ENCODE peak calls at places on chromosomes 4 and X, in nine cellular contexts. One of them, this sample, is unnamed.

GRCh38 chrX:37667141-37667540 is 18.4 kb upstream of the XK start:
- DNase-seq in psoas muscle: no peak
- DNase-seq in pancreas: no peak
- DNase-seq in ovary: no peak
- DNase-seq in GM23338: no peak
- DNase-seq in Caco-2: no peak
- DNase-seq in heart left ventricle: no peak
- DNase-seq in PC-3: peak; percentile 14
- DNase-seq in upper lobe of left lung: no peak
- DNase-seq in this sample: no peak

GRCh38 chr4:41141910-41142309 is 72.4 kb downstream of the APBB2 start:
- DNase-seq in psoas muscle: no peak
- DNase-seq in pancreas: no peak
- DNase-seq in ovary: no peak
- DNase-seq in GM23338: no peak
- DNase-seq in Caco-2: no peak
- DNase-seq in heart left ventricle: no peak
- DNase-seq in PC-3: peak; percentile 29
- DNase-seq in upper lobe of left lung: no peak
- DNase-seq in this sample: peak; percentile 69

GRCh38 chr4:20356565-20356964 is 104.9 kb downstream of the SLIT2 start:
- DNase-seq in psoas muscle: no peak
- DNase-seq in pancreas: no peak
- DNase-seq in ovary: no peak
- DNase-seq in GM23338: no peak
- DNase-seq in Caco-2: no peak
- DNase-seq in heart left ventricle: no peak
- DNase-seq in PC-3: no peak
- DNase-seq in upper lobe of left lung: no peak
- DNase-seq in this sample: no peak

GRCh38 chr4:55183926-55184599 is 58.7 kb upstream of the KDR start:
- DNase-seq in psoas muscle: no peak
- DNase-seq in pancreas: no peak
- DNase-seq in ovary: no peak
- DNase-seq in GM23338: peak; percentile 69
- DNase-seq in Caco-2: peak; percentile 5
- DNase-seq in heart left ventricle: no peak
- DNase-seq in PC-3: peak; percentile 97
- DNase-seq in upper lobe of left lung: no peak
- DNase-seq in this sample: peak; percentile 97

GRCh38 chr4:67879486-67879885 is 4.3 kb downstream of the TMPRSS11D start:
- DNase-seq in psoas muscle: no peak
- DNase-seq in pancreas: no peak
- DNase-seq in ovary: no peak
- DNase-seq in GM23338: no peak
- DNase-seq in Caco-2: no peak
- DNase-seq in heart left ventricle: no peak
- DNase-seq in PC-3: no peak
- DNase-seq in upper lobe of left lung: no peak
- DNase-seq in this sample: no peak

GRCh38 chr4:95957054-95957453 is 117.2 kb downstream of the PDHA2 start:
- DNase-seq in psoas muscle: no peak
- DNase-seq in pancreas: no peak
- DNase-seq in ovary: no peak
- DNase-seq in GM23338: no peak
- DNase-seq in Caco-2: no peak
- DNase-seq in heart left ventricle: no peak
- DNase-seq in PC-3: no peak
- DNase-seq in upper lobe of left lung: no peak
- DNase-seq in this sample: peak; percentile 60

GRCh38 chr4:39324897-39325613 is 41.1 kb downstream of the RFC1 start:
- DNase-seq in psoas muscle: no peak
- DNase-seq in pancreas: no peak
- DNase-seq in ovary: no peak
- DNase-seq in GM23338: no peak
- DNase-seq in Caco-2: peak; percentile 28
- DNase-seq in heart left ventricle: no peak
- DNase-seq in PC-3: no peak
- DNase-seq in upper lobe of left lung: no peak
- DNase-seq in this sample: no peak

GRCh38 chr4:143438710-143439109 is 74.8 kb upstream of the SMARCA5 start:
- DNase-seq in psoas muscle: no peak
- DNase-seq in pancreas: no peak
- DNase-seq in ovary: no peak
- DNase-seq in GM23338: no peak
- DNase-seq in Caco-2: no peak
- DNase-seq in heart left ventricle: no peak
- DNase-seq in PC-3: peak; percentile 11
- DNase-seq in upper lobe of left lung: no peak
- DNase-seq in this sample: no peak

GRCh38 chr4:11605597-11605996 is 176.9 kb upstream of the HS3ST1 start:
- DNase-seq in psoas muscle: no peak
- DNase-seq in pancreas: no peak
- DNase-seq in ovary: no peak
- DNase-seq in GM23338: no peak
- DNase-seq in Caco-2: no peak
- DNase-seq in heart left ventricle: no peak
- DNase-seq in PC-3: no peak
- DNase-seq in upper lobe of left lung: no peak
- DNase-seq in this sample: no peak

GRCh38 chr4:150867148-150867547 is 147.9 kb downstream of the LRBA start:
- DNase-seq in psoas muscle: no peak
- DNase-seq in pancreas: no peak
- DNase-seq in ovary: no peak
- DNase-seq in GM23338: peak; percentile 94
- DNase-seq in Caco-2: peak; percentile 78
- DNase-seq in heart left ventricle: peak; percentile 29
- DNase-seq in PC-3: peak; percentile 88
- DNase-seq in upper lobe of left lung: no peak
- DNase-seq in this sample: peak; percentile 72

GRCh38 chr4:25703731-25704388 is 48.2 kb downstream of the SLC34A2 start:
- DNase-seq in psoas muscle: no peak
- DNase-seq in pancreas: no peak
- DNase-seq in ovary: no peak
- DNase-seq in GM23338: no peak
- DNase-seq in Caco-2: no peak
- DNase-seq in heart left ventricle: no peak
- DNase-seq in PC-3: peak; percentile 52
- DNase-seq in upper lobe of left lung: no peak
- DNase-seq in this sample: peak; percentile 7

GRCh38 chr4:156751486-156751885 is 220.1 kb downstream of the PDGFC start:
- DNase-seq in psoas muscle: no peak
- DNase-seq in pancreas: no peak
- DNase-seq in ovary: no peak
- DNase-seq in GM23338: no peak
- DNase-seq in Caco-2: no peak
- DNase-seq in heart left ventricle: no peak
- DNase-seq in PC-3: peak; percentile 62
- DNase-seq in upper lobe of left lung: no peak
- DNase-seq in this sample: peak; percentile 57

GRCh38 chr4:111494971-111495370 is 650.3 kb upstream of the FAM241A start:
- DNase-seq in psoas muscle: no peak
- DNase-seq in pancreas: no peak
- DNase-seq in ovary: no peak
- DNase-seq in GM23338: no peak
- DNase-seq in Caco-2: no peak
- DNase-seq in heart left ventricle: no peak
- DNase-seq in PC-3: no peak
- DNase-seq in upper lobe of left lung: no peak
- DNase-seq in this sample: no peak

GRCh38 chr4:39066371-39066770 is 4.3 kb downstream of the KLHL5 start:
- DNase-seq in psoas muscle: no peak
- DNase-seq in pancreas: no peak
- DNase-seq in ovary: no peak
- DNase-seq in GM23338: no peak
- DNase-seq in Caco-2: no peak
- DNase-seq in heart left ventricle: no peak
- DNase-seq in PC-3: no peak
- DNase-seq in upper lobe of left lung: no peak
- DNase-seq in this sample: no peak

GRCh38 chrX:14673764-14674163 is 144.4 kb downstream of the GLRA2 start:
- DNase-seq in psoas muscle: no peak
- DNase-seq in pancreas: no peak
- DNase-seq in ovary: no peak
- DNase-seq in GM23338: no peak
- DNase-seq in Caco-2: no peak
- DNase-seq in heart left ventricle: no peak
- DNase-seq in PC-3: peak; percentile 96
- DNase-seq in upper lobe of left lung: no peak
- DNase-seq in this sample: peak; percentile 91

GRCh38 chrX:41047878-41048534 is 37.2 kb upstream of the USP9X start:
- DNase-seq in psoas muscle: no peak
- DNase-seq in pancreas: no peak
- DNase-seq in ovary: no peak
- DNase-seq in GM23338: no peak
- DNase-seq in Caco-2: no peak
- DNase-seq in heart left ventricle: no peak
- DNase-seq in PC-3: no peak
- DNase-seq in upper lobe of left lung: no peak
- DNase-seq in this sample: no peak

GRCh38 chr4:33592701-33593100 is 2651.6 kb downstream of the ARAP2 start:
- DNase-seq in psoas muscle: no peak
- DNase-seq in pancreas: no peak
- DNase-seq in ovary: no peak
- DNase-seq in GM23338: peak; percentile 24
- DNase-seq in Caco-2: no peak
- DNase-seq in heart left ventricle: no peak
- DNase-seq in PC-3: no peak
- DNase-seq in upper lobe of left lung: no peak
- DNase-seq in this sample: no peak

GRCh38 chrX:154022108-154022507 is 2.4 kb upstream of the IRAK1 start:
- DNase-seq in psoas muscle: no peak
- DNase-seq in pancreas: no peak
- DNase-seq in ovary: no peak
- DNase-seq in GM23338: no peak
- DNase-seq in Caco-2: no peak
- DNase-seq in heart left ventricle: no peak
- DNase-seq in PC-3: no peak
- DNase-seq in upper lobe of left lung: no peak
- DNase-seq in this sample: no peak

GRCh38 chr4:184348311-184349233 is 125.8 kb downstream of the IRF2 start:
- DNase-seq in psoas muscle: no peak
- DNase-seq in pancreas: peak; percentile 68
- DNase-seq in ovary: peak; percentile 81
- DNase-seq in GM23338: no peak
- DNase-seq in Caco-2: peak; percentile 86
- DNase-seq in heart left ventricle: no peak
- DNase-seq in PC-3: no peak
- DNase-seq in upper lobe of left lung: no peak
- DNase-seq in this sample: no peak
- H3K4me1 ChIP-seq in psoas muscle: peaks cover 55% of the 10 kb centered on the region
- H3K4me1 ChIP-seq in pancreas: peaks cover 26% of the 10 kb centered on the region
- H3K4me1 ChIP-seq in ovary: peaks cover 23% of the 10 kb centered on the region
- H3K4me1 ChIP-seq in GM23338: peaks cover 20% of the 10 kb centered on the region
- H3K4me1 ChIP-seq in Caco-2: peaks cover 36% of the 10 kb centered on the region
- H3K4me1 ChIP-seq in heart left ventricle: peaks cover 41% of the 10 kb centered on the region
- H3K4me1 ChIP-seq in PC-3: peaks cover 13% of the 10 kb centered on the region
- H3K4me1 ChIP-seq in upper lobe of left lung: peaks cover 51% of the 10 kb centered on the region
- H3K4me1 ChIP-seq in this sample: peaks cover 2% of the 10 kb centered on the region

DNA sequence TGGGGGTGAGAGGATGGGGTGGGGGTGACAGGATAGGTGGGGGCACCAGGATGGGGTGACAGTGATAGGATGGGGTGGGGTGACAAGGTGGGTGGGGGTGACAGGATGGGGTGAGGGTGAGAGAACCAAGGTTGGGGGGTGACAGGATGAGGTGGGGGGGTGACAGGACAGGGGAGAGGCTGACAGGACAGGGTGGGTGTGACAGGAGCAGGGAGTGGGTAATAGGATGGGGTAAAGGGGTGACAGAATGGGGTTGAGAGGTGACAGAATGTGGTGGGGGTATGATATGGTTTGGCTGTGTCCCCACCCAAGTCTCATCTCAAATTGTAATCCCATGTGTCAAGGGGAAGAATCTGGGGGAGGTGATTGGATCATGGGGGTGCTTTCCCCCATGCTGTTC is 26.0 kb downstream of the RNF212 start:
- DNase-seq in psoas muscle: no peak
- DNase-seq in pancreas: no peak
- DNase-seq in ovary: no peak
- DNase-seq in GM23338: no peak
- DNase-seq in Caco-2: no peak
- DNase-seq in heart left ventricle: no peak
- DNase-seq in PC-3: no peak
- DNase-seq in upper lobe of left lung: no peak
- DNase-seq in this sample: no peak
- TF ChIP-seq CTCF in psoas muscle: no peak
- TF ChIP-seq CTCF in pancreas: no peak
- TF ChIP-seq CTCF in ovary: no peak
- TF ChIP-seq CTCF in GM23338: no peak
- TF ChIP-seq CTCF in Caco-2: no peak
- TF ChIP-seq CTCF in heart left ventricle: no peak
- TF ChIP-seq CTCF in PC-3: no peak
- TF ChIP-seq CTCF in upper lobe of left lung: no peak
- TF ChIP-seq CTCF in this sample: no peak

DNA sequence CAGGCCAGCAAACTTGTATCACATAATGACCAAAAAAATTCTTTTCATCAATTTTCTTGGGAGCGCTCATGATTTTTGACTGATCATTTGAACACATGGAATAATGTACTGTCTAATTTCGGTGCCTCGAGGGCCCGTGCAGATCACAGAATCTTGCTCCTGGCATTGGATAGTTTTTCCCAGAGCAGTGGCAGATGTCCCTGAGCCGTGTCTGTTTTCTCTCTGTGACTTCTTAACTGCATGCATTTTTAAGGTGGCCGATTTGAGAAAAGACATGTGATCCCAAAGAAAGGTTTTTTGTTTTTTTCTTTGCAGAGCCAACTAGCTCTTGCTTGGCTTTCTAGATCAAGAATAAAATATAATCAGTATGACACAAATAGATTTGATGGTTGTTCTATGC is 19.7 kb downstream of the GPRIN3 start:
- DNase-seq in psoas muscle: no peak
- DNase-seq in pancreas: no peak
- DNase-seq in ovary: no peak
- DNase-seq in GM23338: no peak
- DNase-seq in Caco-2: no peak
- DNase-seq in heart left ventricle: no peak
- DNase-seq in PC-3: no peak
- DNase-seq in upper lobe of left lung: no peak
- DNase-seq in this sample: no peak
- H3K4me1 ChIP-seq in psoas muscle: no peaks in the 10 kb centered on the region
- H3K4me1 ChIP-seq in pancreas: no peaks in the 10 kb centered on the region
- H3K4me1 ChIP-seq in ovary: no peaks in the 10 kb centered on the region
- H3K4me1 ChIP-seq in GM23338: peaks cover 15% of the 10 kb centered on the region
- H3K4me1 ChIP-seq in Caco-2: no peaks in the 10 kb centered on the region
- H3K4me1 ChIP-seq in heart left ventricle: peaks cover 25% of the 10 kb centered on the region
- H3K4me1 ChIP-seq in PC-3: no peaks in the 10 kb centered on the region
- H3K4me1 ChIP-seq in upper lobe of left lung: no peaks in the 10 kb centered on the region
- H3K4me1 ChIP-seq in this sample: peaks cover 5% of the 10 kb centered on the region

GRCh38 chrX:68147848-68148247 is 285.4 kb downstream of the OPHN1 start:
- DNase-seq in psoas muscle: no peak
- DNase-seq in pancreas: no peak
- DNase-seq in ovary: no peak
- DNase-seq in GM23338: no peak
- DNase-seq in Caco-2: no peak
- DNase-seq in heart left ventricle: no peak
- DNase-seq in PC-3: no peak
- DNase-seq in upper lobe of left lung: no peak
- DNase-seq in this sample: no peak

DNA sequence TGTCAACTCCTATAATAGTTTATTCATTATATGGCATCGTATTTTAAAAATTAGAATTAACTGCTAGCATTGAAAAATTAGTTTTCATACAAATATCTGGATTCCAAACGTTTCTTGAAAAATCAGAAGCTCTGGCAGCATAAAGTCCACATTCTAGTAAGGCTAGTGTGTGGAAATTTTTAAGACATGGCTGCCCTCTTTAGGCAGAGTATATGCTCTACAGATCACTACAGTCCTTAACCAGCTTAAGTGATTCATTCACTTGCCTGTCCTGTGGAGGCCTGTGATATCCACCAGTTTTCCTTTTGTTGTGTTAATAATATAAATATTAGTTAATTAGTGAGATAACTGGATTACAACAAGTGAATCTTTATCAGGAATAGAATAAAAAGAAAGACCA is 287.2 kb downstream of the OPHN1 start:
- DNase-seq in psoas muscle: no peak
- DNase-seq in pancreas: no peak
- DNase-seq in ovary: no peak
- DNase-seq in GM23338: peak; percentile 35
- DNase-seq in Caco-2: peak; percentile 9
- DNase-seq in heart left ventricle: no peak
- DNase-seq in PC-3: peak; percentile 47
- DNase-seq in upper lobe of left lung: no peak
- DNase-seq in this sample: peak; percentile 34
- TF ChIP-seq CTCF in psoas muscle: peak; percentile 35
- TF ChIP-seq CTCF in pancreas: no peak
- TF ChIP-seq CTCF in ovary: no peak
- TF ChIP-seq CTCF in GM23338: peak; percentile 44
- TF ChIP-seq CTCF in Caco-2: peak; percentile 35
- TF ChIP-seq CTCF in heart left ventricle: peak; percentile 51
- TF ChIP-seq CTCF in PC-3: peak; percentile 67
- TF ChIP-seq CTCF in upper lobe of left lung: peak; percentile 12
- TF ChIP-seq CTCF in this sample: peak; percentile 43

This sample was measured in mammary epithelial cell.